ENCODE peak calls at places on chromosomes 7 and 10, in seven cellular contexts. Q is HEK293T; T is activated T-helper 1 cell treated with anti-CD3 and anti-CD28 coated beads, Interleukin-2, amount 50 U/mL, for 16 hours; X is lung microvascular endothelial cell; V is fibroblast of lung; L is C1 segment of cervical spinal cord; S is SJSA1. A is an unnamed sample.

GRCh38 chr10:84360634-84361365 is 32.4 kb downstream of the CCSER2 start:
- DNase-seq in Q (no peak), T (no peak), X (peak), V (peak), L (no peak), S (no peak), A (no peak)

GRCh38 chr7:87599336-87599735 is 1.3 kb downstream of the ABCB1 start:
- DNase-seq in Q (no peak), T (no peak), X (peak), V (peak), L (no peak), S (no peak), A (no peak)

GRCh38 chr7:130148561-130148960 is 56.6 kb downstream of the TMEM209 start:
- DNase-seq in Q (no peak), T (no peak), X (peak), V (peak), L (no peak), S (no peak), A (no peak)

GRCh38 chr7:27642271-27642670 is 20.4 kb downstream of the HIBADH start:
- DNase-seq in Q (no peak), T (no peak), X (no peak), V (no peak), L (no peak), S (no peak), A (no peak)

GRCh38 chr10:125747417-125747816 is 27.9 kb downstream of the EDRF1 start:
- DNase-seq in Q (no peak), T (no peak), X (no peak), V (no peak), L (no peak), S (no peak), A (no peak)

GRCh38 chr10:35643976-35644799 is 2.1 kb upstream of the FZD8 start:
- DNase-seq in Q (no peak), T (no peak), X (peak), V (no peak), L (no peak), S (no peak), A (no peak)

GRCh38 chr7:12609556-12609955 is 39.0 kb downstream of the SCIN start:
- DNase-seq in Q (no peak), T (no peak), X (no peak), V (no peak), L (no peak), S (no peak), A (no peak)

GRCh38 chr7:75033064-75033463 is 40.5 kb downstream of the RCC1L start:
- DNase-seq in Q (peak), T (no peak), X (peak), V (no peak), L (no peak), S (no peak), A (no peak)

GRCh38 chr7:128154519-128154918 is 86.6 kb upstream of the LEP start:
- DNase-seq in Q (no peak), T (no peak), X (no peak), V (no peak), L (no peak), S (no peak), A (no peak)

GRCh38 chr10:101293007-101293723 is 60.8 kb upstream of the BTRC start:
- DNase-seq in Q (no peak), T (no peak), X (no peak), V (no peak), L (no peak), S (no peak), A (no peak)

GRCh38 chr10:35387768-35388167 is 51.5 kb downstream of the CCNY start:
- DNase-seq in Q (no peak), T (no peak), X (peak), V (peak), L (no peak), S (no peak), A (no peak)

GRCh38 chr7:134327896-134328295 is 11.2 kb upstream of the SLC35B4 start:
- DNase-seq in Q (peak), T (no peak), X (peak), V (peak), L (no peak), S (peak), A (peak)

GRCh38 chr10:97771055-97771811 is 566 bp downstream of the SFRP5 start:
- DNase-seq in Q (peak), T (no peak), X (peak), V (peak), L (no peak), S (no peak), A (no peak)

GRCh38 chr7:85851571-85852193 is 664.8 kb upstream of the SEMA3D start:
- DNase-seq in Q (peak), T (no peak), X (peak), V (peak), L (no peak), S (no peak), A (no peak)

GRCh38 chr10:104640339-104641149 is 546 bp upstream of the SORCS3 start:
- DNase-seq in Q (no peak), T (no peak), X (no peak), V (no peak), L (no peak), S (no peak), A (no peak)

GRCh38 chr10:29174389-29174788 is 114.5 kb upstream of the LYZL1 start:
- DNase-seq in Q (no peak), T (no peak), X (no peak), V (no peak), L (no peak), S (no peak), A (no peak)

GRCh38 chr7:42373285-42373684 is 136.3 kb upstream of the GLI3 start:
- DNase-seq in Q (no peak), T (no peak), X (no peak), V (no peak), L (no peak), S (no peak), A (no peak)

GRCh38 chr10:110522365-110522988 is 24.8 kb downstream of the DUSP5 start:
- DNase-seq in Q (no peak), T (no peak), X (no peak), V (peak), L (no peak), S (no peak), A (no peak)

GRCh38 chr10:97898429-97898828 is 48.8 kb downstream of the GOLGA7B start:
- DNase-seq in Q (no peak), T (no peak), X (peak), V (no peak), L (no peak), S (no peak), A (no peak)

GRCh38 chr10:12658526-12658925 is 309.2 kb downstream of the CAMK1D start:
- DNase-seq in Q (no peak), T (no peak), X (no peak), V (no peak), L (no peak), S (no peak), A (no peak)

GRCh38 chr10:78831457-78831856 is 237.3 kb upstream of the ZMIZ1 start:
- DNase-seq in Q (no peak), T (no peak), X (no peak), V (no peak), L (no peak), S (no peak), A (no peak)

GRCh38 chr7:32161708-32162107 is 91.5 kb upstream of the PDE1C start:
- DNase-seq in Q (no peak), T (no peak), X (peak), V (peak), L (no peak), S (peak), A (peak)

GRCh38 chr7:542935-543789 is 23.5 kb upstream of the PDGFA start:
- DNase-seq in Q (no peak), T (no peak), X (peak), V (peak), L (no peak), S (peak), A (no peak)

GRCh38 chr10:79333513-79333912 is 13.8 kb upstream of the PPIF start:
- DNase-seq in Q (no peak), T (no peak), X (no peak), V (peak), L (no peak), S (no peak), A (no peak)

GRCh38 chr7:25584557-25584956 is 356.3 kb upstream of the NPVF start:
- DNase-seq in Q (no peak), T (no peak), X (no peak), V (no peak), L (no peak), S (no peak), A (no peak)

GRCh38 chr10:77809336-77809735 is 117.2 kb downstream of the DLG5 start:
- DNase-seq in Q (no peak), T (no peak), X (no peak), V (no peak), L (no peak), S (no peak), A (no peak)

GRCh38 chr7:27670676-27671075 is 8.0 kb upstream of the HIBADH start:
- DNase-seq in Q (no peak), T (no peak), X (no peak), V (no peak), L (no peak), S (no peak), A (no peak)

GRCh38 chr10:9198611-9199010 is 1144.1 kb downstream of the GATA3 start:
- DNase-seq in Q (no peak), T (no peak), X (no peak), V (peak), L (no peak), S (no peak), A (no peak)

GRCh38 chr7:2959343-2959680 is 84.4 kb downstream of the CARD11 start:
- DNase-seq in Q (no peak), T (no peak), X (no peak), V (no peak), L (no peak), S (no peak), A (peak)

GRCh38 chr10:86363184-86363832 is 3.3 kb downstream of the GRID1 start:
- DNase-seq in Q (no peak), T (no peak), X (no peak), V (no peak), L (no peak), S (peak), A (peak)

GRCh38 chr7:53121374-53121773 is 85.9 kb downstream of the POM121L12 start:
- DNase-seq in Q (no peak), T (no peak), X (no peak), V (peak), L (no peak), S (no peak), A (no peak)

GRCh38 chr10:12634532-12634931 is 285.2 kb downstream of the CAMK1D start:
- DNase-seq in Q (no peak), T (no peak), X (no peak), V (no peak), L (no peak), S (no peak), A (no peak)

GRCh38 chr7:4882742-4883351 is 669 bp downstream of the RADIL start:
- DNase-seq in Q (peak), T (no peak), X (peak), V (no peak), L (no peak), S (no peak), A (no peak)